ENCODE peak calls at places on chromosomes 11 and 22, in eight cellular contexts. One of them, this sample, is unnamed.

GRCh38 chr22:26553056-26553752 is 36.7 kb downstream of the TPST2 start:
- DNase-seq in stomach: no peak
- DNase-seq in K562: no peak
- DNase-seq in HepG2: no peak
- DNase-seq in transverse colon: no peak
- DNase-seq in SK-N-SH: peak; percentile 47
- DNase-seq in upper lobe of left lung: no peak
- DNase-seq in suprapubic skin: no peak
- DNase-seq in this sample: no peak

GRCh38 chr11:29321293-29322132 is 695.3 kb downstream of the KCNA4 start:
- DNase-seq in stomach: no peak
- DNase-seq in K562: no peak
- DNase-seq in HepG2: peak; percentile 75
- DNase-seq in transverse colon: no peak
- DNase-seq in SK-N-SH: no peak
- DNase-seq in upper lobe of left lung: no peak
- DNase-seq in suprapubic skin: no peak
- DNase-seq in this sample: no peak

GRCh38 chr11:67303132-67303988 is at the start of gene SSH3:
- DNase-seq in stomach: peak; percentile 91
- DNase-seq in K562: no peak
- DNase-seq in HepG2: peak; percentile 56
- DNase-seq in transverse colon: peak; percentile 90
- DNase-seq in SK-N-SH: peak; percentile 89
- DNase-seq in upper lobe of left lung: peak; percentile 95
- DNase-seq in suprapubic skin: peak; percentile 79
- DNase-seq in this sample: peak; percentile 84

GRCh38 chr11:41879186-41879738 is 419.8 kb upstream of the LRRC4C start:
- DNase-seq in stomach: no peak
- DNase-seq in K562: no peak
- DNase-seq in HepG2: no peak
- DNase-seq in transverse colon: no peak
- DNase-seq in SK-N-SH: no peak
- DNase-seq in upper lobe of left lung: no peak
- DNase-seq in suprapubic skin: no peak
- DNase-seq in this sample: no peak

GRCh38 chr11:134287561-134287960 is 11.4 kb downstream of the GLB1L3 start:
- DNase-seq in stomach: no peak
- DNase-seq in K562: no peak
- DNase-seq in HepG2: no peak
- DNase-seq in transverse colon: no peak
- DNase-seq in SK-N-SH: no peak
- DNase-seq in upper lobe of left lung: peak; percentile 55
- DNase-seq in suprapubic skin: no peak
- DNase-seq in this sample: no peak

GRCh38 chr11:33997473-33998347 is 53.8 kb upstream of the CAPRIN1 start:
- DNase-seq in stomach: no peak
- DNase-seq in K562: peak; percentile 41
- DNase-seq in HepG2: no peak
- DNase-seq in transverse colon: no peak
- DNase-seq in SK-N-SH: peak; percentile 33
- DNase-seq in upper lobe of left lung: no peak
- DNase-seq in suprapubic skin: no peak
- DNase-seq in this sample: no peak

GRCh38 chr22:37927129-37927936 is 21.2 kb downstream of the MICALL1 start:
- DNase-seq in stomach: no peak
- DNase-seq in K562: no peak
- DNase-seq in HepG2: no peak
- DNase-seq in transverse colon: no peak
- DNase-seq in SK-N-SH: peak; percentile 16
- DNase-seq in upper lobe of left lung: peak; percentile 78
- DNase-seq in suprapubic skin: no peak
- DNase-seq in this sample: no peak

GRCh38 chr11:14577835-14578529 is 57.8 kb upstream of the PSMA1 start:
- DNase-seq in stomach: no peak
- DNase-seq in K562: no peak
- DNase-seq in HepG2: no peak
- DNase-seq in transverse colon: no peak
- DNase-seq in SK-N-SH: no peak
- DNase-seq in upper lobe of left lung: no peak
- DNase-seq in suprapubic skin: no peak
- DNase-seq in this sample: no peak

GRCh38 chr11:45179686-45180085 is 33.2 kb downstream of the PRDM11 start:
- DNase-seq in stomach: no peak
- DNase-seq in K562: no peak
- DNase-seq in HepG2: no peak
- DNase-seq in transverse colon: no peak
- DNase-seq in SK-N-SH: no peak
- DNase-seq in upper lobe of left lung: no peak
- DNase-seq in suprapubic skin: no peak
- DNase-seq in this sample: peak; percentile 61

GRCh38 chr22:26168934-26169311 is 339 bp upstream of the SEZ6L start:
- DNase-seq in stomach: no peak
- DNase-seq in K562: no peak
- DNase-seq in HepG2: no peak
- DNase-seq in transverse colon: no peak
- DNase-seq in SK-N-SH: no peak
- DNase-seq in upper lobe of left lung: no peak
- DNase-seq in suprapubic skin: no peak
- DNase-seq in this sample: no peak

GRCh38 chr11:74648894-74649293 is 56.5 kb downstream of the POLD3 start:
- DNase-seq in stomach: no peak
- DNase-seq in K562: no peak
- DNase-seq in HepG2: no peak
- DNase-seq in transverse colon: no peak
- DNase-seq in SK-N-SH: no peak
- DNase-seq in upper lobe of left lung: no peak
- DNase-seq in suprapubic skin: no peak
- DNase-seq in this sample: no peak

GRCh38 chr22:24060375-24060788 is 49.3 kb downstream of the CABIN1 start:
- DNase-seq in stomach: peak; percentile 45
- DNase-seq in K562: no peak
- DNase-seq in HepG2: no peak
- DNase-seq in transverse colon: no peak
- DNase-seq in SK-N-SH: no peak
- DNase-seq in upper lobe of left lung: no peak
- DNase-seq in suprapubic skin: no peak
- DNase-seq in this sample: no peak

GRCh38 chr11:12050470-12050891 is 42.1 kb upstream of the DKK3 start:
- DNase-seq in stomach: no peak
- DNase-seq in K562: no peak
- DNase-seq in HepG2: no peak
- DNase-seq in transverse colon: no peak
- DNase-seq in SK-N-SH: no peak
- DNase-seq in upper lobe of left lung: no peak
- DNase-seq in suprapubic skin: no peak
- DNase-seq in this sample: no peak

GRCh38 chr11:128299132-128299726 is 288.1 kb downstream of the ETS1 start:
- DNase-seq in stomach: no peak
- DNase-seq in K562: no peak
- DNase-seq in HepG2: no peak
- DNase-seq in transverse colon: no peak
- DNase-seq in SK-N-SH: no peak
- DNase-seq in upper lobe of left lung: no peak
- DNase-seq in suprapubic skin: no peak
- DNase-seq in this sample: no peak

GRCh38 chr22:26547426-26547825 is 35.2 kb upstream of the TFIP11 start:
- DNase-seq in stomach: no peak
- DNase-seq in K562: no peak
- DNase-seq in HepG2: no peak
- DNase-seq in transverse colon: no peak
- DNase-seq in SK-N-SH: no peak
- DNase-seq in upper lobe of left lung: no peak
- DNase-seq in suprapubic skin: no peak
- DNase-seq in this sample: no peak

GRCh38 chr11:104222464-104222863 is 58.5 kb upstream of the PDGFD start:
- DNase-seq in stomach: no peak
- DNase-seq in K562: no peak
- DNase-seq in HepG2: no peak
- DNase-seq in transverse colon: no peak
- DNase-seq in SK-N-SH: no peak
- DNase-seq in upper lobe of left lung: no peak
- DNase-seq in suprapubic skin: no peak
- DNase-seq in this sample: no peak

GRCh38 chr11:1863352-1864215 is 10.7 kb downstream of the LSP1 start:
- DNase-seq in stomach: peak; percentile 75
- DNase-seq in K562: peak; percentile 33
- DNase-seq in HepG2: peak; percentile 29
- DNase-seq in transverse colon: peak; percentile 66
- DNase-seq in SK-N-SH: peak; percentile 86
- DNase-seq in upper lobe of left lung: peak; percentile 90
- DNase-seq in suprapubic skin: peak; percentile 91
- DNase-seq in this sample: peak; percentile 94

GRCh38 chr22:20949698-20950183 is 17.3 kb upstream of the AIFM3 start:
- DNase-seq in stomach: no peak
- DNase-seq in K562: no peak
- DNase-seq in HepG2: peak; percentile 92
- DNase-seq in transverse colon: no peak
- DNase-seq in SK-N-SH: no peak
- DNase-seq in upper lobe of left lung: no peak
- DNase-seq in suprapubic skin: no peak
- DNase-seq in this sample: peak; percentile 14

DNA sequence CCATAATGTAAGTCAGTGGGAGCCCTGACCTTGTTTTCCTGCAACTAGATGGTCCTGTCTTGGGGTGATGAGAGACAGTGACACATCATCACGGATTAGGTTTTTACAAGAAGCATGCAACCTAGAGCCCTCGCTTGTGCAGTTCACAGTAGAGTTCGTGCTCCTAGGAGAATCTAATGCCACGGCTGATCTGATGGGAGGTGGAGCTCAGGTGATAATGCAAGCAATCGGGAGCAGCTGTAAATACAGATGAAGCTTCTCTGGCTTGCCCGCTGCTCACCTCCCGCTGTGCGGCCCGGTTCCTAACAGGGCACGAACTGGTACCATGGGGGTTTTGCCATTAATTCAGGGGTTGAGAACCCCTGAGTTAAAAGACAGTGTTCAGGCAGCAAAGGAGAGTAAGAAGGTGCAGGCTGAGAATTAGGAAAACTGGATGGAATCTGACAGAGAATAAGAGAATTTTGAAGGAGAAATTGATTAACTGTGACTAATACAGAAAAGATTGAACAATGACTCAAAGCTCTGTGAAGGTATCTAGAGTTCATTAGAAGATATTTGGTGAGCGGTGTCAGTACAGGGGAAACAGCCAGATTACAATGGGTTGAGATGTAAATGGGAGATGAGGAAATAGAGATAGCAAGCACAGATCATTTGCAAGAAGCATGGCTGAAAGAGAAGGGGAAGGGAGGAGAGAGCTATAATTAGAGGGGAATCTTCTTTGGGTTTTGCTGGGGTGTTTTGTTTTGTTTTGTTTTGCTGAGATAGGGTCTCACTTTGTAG is 21.0 kb downstream of the WEE1 start:
- DNase-seq in stomach: no peak
- DNase-seq in K562: no peak
- DNase-seq in HepG2: no peak
- DNase-seq in transverse colon: no peak
- DNase-seq in SK-N-SH: no peak
- DNase-seq in upper lobe of left lung: peak; percentile 33
- DNase-seq in suprapubic skin: no peak
- DNase-seq in this sample: no peak
- TF ChIP-seq EP300 in stomach: no peak
- TF ChIP-seq EP300 in K562: no peak
- TF ChIP-seq EP300 in HepG2: no peak
- TF ChIP-seq EP300 in transverse colon: no peak
- TF ChIP-seq EP300 in SK-N-SH: no peak
- TF ChIP-seq EP300 in upper lobe of left lung: no peak
- TF ChIP-seq EP300 in suprapubic skin: no peak
- TF ChIP-seq EP300 in this sample: no peak

GRCh38 chr11:56968524-56968923 is 20.2 kb upstream of the OR5AK2 start:
- DNase-seq in stomach: no peak
- DNase-seq in K562: no peak
- DNase-seq in HepG2: no peak
- DNase-seq in transverse colon: no peak
- DNase-seq in SK-N-SH: no peak
- DNase-seq in upper lobe of left lung: no peak
- DNase-seq in suprapubic skin: no peak
- DNase-seq in this sample: no peak

GRCh38 chr11:56967726-56968125 is 21.0 kb upstream of the OR5AK2 start:
- DNase-seq in stomach: no peak
- DNase-seq in K562: no peak
- DNase-seq in HepG2: no peak
- DNase-seq in transverse colon: no peak
- DNase-seq in SK-N-SH: no peak
- DNase-seq in upper lobe of left lung: no peak
- DNase-seq in suprapubic skin: no peak
- DNase-seq in this sample: no peak
- TF ChIP-seq POLR2AphosphoS5 in stomach: no peak
- TF ChIP-seq POLR2AphosphoS5 in K562: no peak
- TF ChIP-seq POLR2AphosphoS5 in HepG2: no peak
- TF ChIP-seq POLR2AphosphoS5 in transverse colon: no peak
- TF ChIP-seq POLR2AphosphoS5 in SK-N-SH: no peak
- TF ChIP-seq POLR2AphosphoS5 in upper lobe of left lung: no peak
- TF ChIP-seq POLR2AphosphoS5 in suprapubic skin: no peak
- TF ChIP-seq POLR2AphosphoS5 in this sample: no peak

GRCh38 chr22:44383071-44383575 is 70.4 kb upstream of the SHISAL1 start:
- DNase-seq in stomach: no peak
- DNase-seq in K562: no peak
- DNase-seq in HepG2: no peak
- DNase-seq in transverse colon: no peak
- DNase-seq in SK-N-SH: no peak
- DNase-seq in upper lobe of left lung: no peak
- DNase-seq in suprapubic skin: peak; percentile 24
- DNase-seq in this sample: peak; percentile 48

GRCh38 chr22:44384981-44385610 is 72.3 kb upstream of the SHISAL1 start:
- DNase-seq in stomach: no peak
- DNase-seq in K562: no peak
- DNase-seq in HepG2: no peak
- DNase-seq in transverse colon: no peak
- DNase-seq in SK-N-SH: no peak
- DNase-seq in upper lobe of left lung: peak; percentile 62
- DNase-seq in suprapubic skin: peak; percentile 39
- DNase-seq in this sample: peak; percentile 50

GRCh38 chr22:44383652-44384562 is 71.2 kb upstream of the SHISAL1 start:
- DNase-seq in stomach: no peak
- DNase-seq in K562: no peak
- DNase-seq in HepG2: no peak
- DNase-seq in transverse colon: no peak
- DNase-seq in SK-N-SH: no peak
- DNase-seq in upper lobe of left lung: no peak
- DNase-seq in suprapubic skin: peak; percentile 19
- DNase-seq in this sample: peak; percentile 32

GRCh38 chr22:44385781-44386180 is 73.0 kb upstream of the SHISAL1 start:
- DNase-seq in stomach: no peak
- DNase-seq in K562: no peak
- DNase-seq in HepG2: no peak
- DNase-seq in transverse colon: no peak
- DNase-seq in SK-N-SH: no peak
- DNase-seq in upper lobe of left lung: peak; percentile 47
- DNase-seq in suprapubic skin: no peak
- DNase-seq in this sample: peak; percentile 54

GRCh38 chr22:44384563-44384940 is 71.8 kb upstream of the SHISAL1 start:
- DNase-seq in stomach: no peak
- DNase-seq in K562: no peak
- DNase-seq in HepG2: no peak
- DNase-seq in transverse colon: no peak
- DNase-seq in SK-N-SH: no peak
- DNase-seq in upper lobe of left lung: peak; percentile 40
- DNase-seq in suprapubic skin: peak; percentile 39
- DNase-seq in this sample: peak; percentile 40
- TF ChIP-seq EP300 in stomach: no peak
- TF ChIP-seq EP300 in K562: no peak
- TF ChIP-seq EP300 in HepG2: no peak
- TF ChIP-seq EP300 in transverse colon: no peak
- TF ChIP-seq EP300 in SK-N-SH: no peak
- TF ChIP-seq EP300 in upper lobe of left lung: no peak
- TF ChIP-seq EP300 in suprapubic skin: no peak
- TF ChIP-seq EP300 in this sample: no peak

GRCh38 chr11:3087373-3087772 is 30.1 kb upstream of the CARS1 start:
- DNase-seq in stomach: no peak
- DNase-seq in K562: no peak
- DNase-seq in HepG2: no peak
- DNase-seq in transverse colon: no peak
- DNase-seq in SK-N-SH: no peak
- DNase-seq in upper lobe of left lung: peak; percentile 50
- DNase-seq in suprapubic skin: no peak
- DNase-seq in this sample: no peak
- TF ChIP-seq POLR2AphosphoS5 in stomach: no peak
- TF ChIP-seq POLR2AphosphoS5 in K562: no peak
- TF ChIP-seq POLR2AphosphoS5 in HepG2: no peak
- TF ChIP-seq POLR2AphosphoS5 in transverse colon: no peak
- TF ChIP-seq POLR2AphosphoS5 in SK-N-SH: no peak
- TF ChIP-seq POLR2AphosphoS5 in upper lobe of left lung: no peak
- TF ChIP-seq POLR2AphosphoS5 in suprapubic skin: no peak
- TF ChIP-seq POLR2AphosphoS5 in this sample: no peak